ENCODE peak calls at places on chromosomes 16 and 17, in four cellular contexts. N is uterus; P is foreskin fibroblast; W is CD8-positive, alpha-beta T cell. D is an unnamed sample.

GRCh38 chr17:17849147-17849820 is 12.5 kb upstream of the SREBF1 start:
- DNase-seq in N (peak; percentile 54), P (peak; percentile 68), W (peak; percentile 71), D (no peak)

GRCh38 chr17:34254651-34255380 is at the start of gene CCL2:
- DNase-seq in N (peak; percentile 77), P (peak; percentile 62), W (no peak), D (peak; percentile 32)

GRCh38 chr16:28477311-28477920 is 5.3 kb upstream of the NPIPB7 start:
- DNase-seq in N (no peak), P (no peak), W (no peak), D (no peak)

GRCh38 chr17:5706835-5707234 is 122.5 kb upstream of the NLRP1 start:
- DNase-seq in N (no peak), P (peak; percentile 49), W (peak; percentile 42), D (peak; percentile 45)

GRCh38 chr17:77892469-77893143 is 65.9 kb upstream of the TNRC6C start:
- DNase-seq in N (no peak), P (no peak), W (no peak), D (no peak)

GRCh38 chr16:2698996-2699750 is 16.9 kb downstream of the KCTD5 start:
- DNase-seq in N (no peak), P (no peak), W (no peak), D (no peak)

GRCh38 chr17:56545056-56545455 is 48.4 kb upstream of the NOG start:
- DNase-seq in N (no peak), P (no peak), W (no peak), D (no peak)

GRCh38 chr16:9091867-9092281 is 430 bp downstream of the HAPSTR1 start:
- DNase-seq in N (no peak), P (no peak), W (peak; percentile 32), D (peak; percentile 44)

GRCh38 chr17:39167492-39167891 is 1.5 kb upstream of the ARL5C start:
- DNase-seq in N (no peak), P (no peak), W (no peak), D (no peak)

GRCh38 chr16:24836836-24837235 is 8.9 kb upstream of the SLC5A11 start:
- DNase-seq in N (no peak), P (no peak), W (no peak), D (no peak)

GRCh38 chr17:59838196-59838911 is 54.4 kb downstream of the TUBD1 start:
- DNase-seq in N (no peak), P (no peak), W (no peak), D (no peak)

GRCh38 chr17:41773190-41773588 is 13.3 kb downstream of the JUP start:
- DNase-seq in N (peak; percentile 73), P (peak; percentile 78), W (no peak), D (peak; percentile 99)

GRCh38 chr17:41771389-41772206 is 14.9 kb downstream of the JUP start:
- DNase-seq in N (no peak), P (no peak), W (no peak), D (no peak)

GRCh38 chr17:41773731-41774193 is 12.7 kb downstream of the JUP start:
- DNase-seq in N (no peak), P (no peak), W (no peak), D (peak; percentile 77)

GRCh38 chr17:41772218-41772585 is 14.3 kb downstream of the JUP start:
- DNase-seq in N (no peak), P (no peak), W (no peak), D (peak; percentile 91)

DNA sequence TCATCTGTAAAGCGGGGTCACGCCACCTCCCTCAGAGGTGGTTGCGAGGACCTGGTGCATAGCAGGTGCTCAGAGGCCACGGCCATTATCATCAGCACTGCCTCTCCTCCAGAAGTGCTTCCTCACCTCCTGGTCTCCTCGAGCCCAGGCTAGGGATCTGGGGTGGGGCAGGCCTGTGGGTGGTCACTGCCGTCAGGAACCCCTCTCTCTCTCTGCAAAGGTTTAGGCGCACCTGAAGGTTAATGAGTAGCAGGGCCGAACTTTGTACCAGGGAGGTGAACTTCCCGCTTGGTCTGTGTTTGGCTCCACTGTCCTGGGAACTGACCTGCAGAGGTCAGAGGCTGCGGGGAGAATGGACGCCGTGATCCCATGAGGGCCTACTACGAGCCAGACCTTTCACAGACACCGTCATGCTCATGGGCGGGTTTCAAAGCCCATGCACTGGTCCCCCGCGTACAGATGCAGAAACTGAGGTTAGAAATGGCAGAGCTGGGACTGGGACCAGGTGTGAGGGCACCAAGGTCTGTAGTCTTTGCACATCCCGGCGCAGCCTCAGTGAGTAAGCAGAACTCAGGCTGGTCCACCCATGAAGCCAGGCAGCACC is 13.8 kb downstream of the JUP start:
- DNase-seq in N (no peak), P (no peak), W (no peak), D (no peak)
- TF ChIP-seq CTCF in N (no peak), P (no peak), W (no peak), D (no peak)

GRCh38 chr16:928526-928925 is 42.3 kb downstream of the LMF1 start:
- DNase-seq in N (no peak), P (no peak), W (no peak), D (no peak)

GRCh38 chr16:930511-930910 is 40.3 kb downstream of the LMF1 start:
- DNase-seq in N (no peak), P (no peak), W (no peak), D (no peak)

GRCh38 chr16:929674-930073 is 41.1 kb downstream of the LMF1 start:
- DNase-seq in N (no peak), P (no peak), W (no peak), D (no peak)

GRCh38 chr16:930076-930475 is 40.7 kb downstream of the LMF1 start:
- DNase-seq in N (no peak), P (no peak), W (no peak), D (no peak)

DNA sequence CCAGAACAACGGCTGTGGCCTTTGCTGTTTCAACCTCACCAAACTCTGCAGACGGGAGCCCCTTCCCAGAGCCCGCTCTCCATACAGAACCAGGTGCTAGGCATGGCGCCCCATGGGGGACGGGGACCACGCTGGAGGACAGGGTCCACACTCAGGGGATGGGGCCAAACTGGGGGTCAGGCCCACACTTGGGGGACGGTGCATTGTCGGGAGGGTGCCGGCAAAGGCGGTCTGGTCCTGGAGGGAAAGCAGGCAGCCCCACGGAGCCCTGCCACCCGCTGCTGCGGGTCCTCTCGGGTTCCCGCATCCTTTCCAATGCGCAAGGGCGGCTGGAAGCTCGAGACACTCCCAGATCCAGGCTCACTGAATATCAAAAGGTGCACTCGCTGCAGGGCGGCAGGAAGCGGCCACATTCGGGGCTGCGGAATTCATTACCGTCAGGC is 41.5 kb downstream of the LMF1 start:
- DNase-seq in N (no peak), P (no peak), W (no peak), D (no peak)
- H3K4me3 ChIP-seq in N (no peak overlapping the region), P (no peak overlapping the region), W (no peak overlapping the region), D (no peak overlapping the region)

DNA sequence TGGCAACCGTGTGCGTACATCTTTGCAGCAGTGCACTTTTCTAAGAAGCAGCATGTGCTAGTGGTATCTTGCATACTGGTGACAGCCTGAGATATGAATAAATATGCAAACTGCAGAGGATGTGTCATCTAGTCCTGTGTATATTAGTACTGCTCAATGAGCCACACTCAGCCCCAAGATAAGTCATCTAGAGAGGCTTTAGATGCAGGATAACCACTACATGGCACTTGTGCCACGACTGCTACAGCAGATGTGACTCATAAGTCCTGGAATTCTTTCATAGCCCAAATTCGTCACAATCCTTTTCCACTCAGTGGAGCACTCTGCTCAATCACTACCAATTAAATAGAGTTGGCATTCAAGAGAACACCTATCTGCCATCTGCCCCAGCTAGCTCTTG is 171.5 kb downstream of the AXIN2 start:
- DNase-seq in N (no peak), P (peak; percentile 84), W (no peak), D (no peak)
- TF ChIP-seq CTCF in N (no peak), P (no peak), W (no peak), D (no peak)

DNA sequence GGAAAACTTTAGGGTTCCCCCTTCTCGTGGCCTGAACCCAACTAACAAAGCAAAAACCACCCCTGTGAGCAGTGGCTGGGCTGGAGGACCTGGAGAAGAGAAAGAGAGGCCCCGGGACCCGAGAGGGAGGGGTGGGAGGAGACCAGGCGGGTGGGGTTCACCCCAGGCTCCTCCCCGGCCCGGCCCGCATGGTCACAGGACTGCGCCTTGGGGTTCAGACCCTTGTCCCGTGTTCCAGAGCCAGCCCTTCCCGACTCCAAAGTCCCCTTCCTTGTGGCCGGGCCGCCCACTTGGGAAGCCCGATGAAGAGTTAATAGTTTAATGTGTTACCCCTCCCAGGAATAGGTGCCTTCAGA is 852 bp downstream of the MARVELD3 start:
- DNase-seq in N (no peak), P (no peak), W (no peak), D (peak; percentile 56)
- H3K4me3 ChIP-seq in N (no peak overlapping the region), P (peak overlapping the region; percentile 19), W (peak overlapping the region; percentile 48), D (peak overlapping the region; percentile 77)

GRCh38 chr16:11700264-11701029 is 32.2 kb downstream of the SNN start:
- DNase-seq in N (no peak), P (no peak), W (no peak), D (peak; percentile 14)

GRCh38 chr16:11696266-11697012 is 28.2 kb downstream of the SNN start:
- DNase-seq in N (no peak), P (no peak), W (no peak), D (no peak)

GRCh38 chr16:11697319-11697718 is 29.1 kb downstream of the SNN start:
- DNase-seq in N (no peak), P (no peak), W (no peak), D (no peak)

GRCh38 chr16:11699234-11699894 is 31.1 kb downstream of the SNN start:
- DNase-seq in N (no peak), P (no peak), W (no peak), D (no peak)

DNA sequence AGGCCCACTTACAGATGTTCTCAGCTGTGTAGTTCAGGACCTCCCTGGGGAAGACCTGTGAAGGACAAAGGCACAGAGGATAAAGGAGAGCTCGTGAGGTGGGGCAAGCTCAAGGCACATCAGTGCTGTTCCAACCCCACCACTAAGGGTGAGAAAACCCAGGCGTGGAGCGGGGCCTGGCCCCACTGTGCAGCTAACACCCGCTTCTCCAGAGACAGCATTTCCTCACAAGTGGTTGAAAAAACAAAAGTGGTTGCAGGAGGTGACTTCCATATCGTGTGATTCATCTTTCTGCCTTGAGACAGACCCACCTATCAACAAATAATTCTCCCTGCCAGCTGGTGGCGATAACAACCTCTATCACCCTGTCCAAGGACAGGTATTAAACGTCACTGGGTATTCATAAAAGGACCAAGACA is 30.0 kb downstream of the SNN start:
- DNase-seq in N (no peak), P (no peak), W (no peak), D (peak; percentile 71)
- TF ChIP-seq CTCF in N (no peak), P (no peak), W (no peak), D (peak; percentile 30)

GRCh38 chr16:84284168-84284722 is 10.4 kb upstream of the WFDC1 start:
- DNase-seq in N (peak; percentile 61), P (peak; percentile 65), W (no peak), D (peak; percentile 23)
- H3K4me3 ChIP-seq in N (no peak overlapping the region), P (no peak overlapping the region), W (no peak overlapping the region), D (no peak overlapping the region)

GRCh38 chr16:68590201-68590994 is 51.3 kb downstream of the ZFP90 start:
- DNase-seq in N (peak; percentile 65), P (peak; percentile 16), W (peak; percentile 38), D (peak; percentile 85)
- TF ChIP-seq CTCF in N (peak; percentile 64), P (peak; percentile 79), W (peak; percentile 52), D (peak; percentile 80)

GRCh38 chr17:82193520-82194236 is 19.0 kb downstream of the CCDC57 start:
- DNase-seq in N (no peak), P (no peak), W (no peak), D (no peak)
- H3K4me3 ChIP-seq in N (no peak overlapping the region), P (no peak overlapping the region), W (no peak overlapping the region), D (no peak overlapping the region)

D was measured in epithelial cell of esophagus.